ENCODE peak calls at places on chromosomes 3 and 15, in eight cellular contexts. T is right atrium auricular region, R is AG09309, W is choroid plexus epithelial cell, X is dorsolateral prefrontal cortex, I is A549, E is hepatocyte, V is BJ. O is an unnamed sample.

GRCh38 chr3:100590114-100590839 is 19.1 kb upstream of the ADGRG7 start:
- DNase-seq in T (peak; percentile 75), V (peak; percentile 21), X (no peak), I (peak; percentile 49), W (peak; percentile 85), E (peak; percentile 83), R (peak; percentile 47), O (no peak)

GRCh38 chr15:70806992-70807712 is 43.8 kb upstream of the UACA start:
- DNase-seq in X (no peak), E (no peak), T (peak; percentile 69), V (no peak), W (peak; percentile 81), R (no peak), I (no peak), O (peak; percentile 43)

GRCh38 chr15:69931159-69931558 is 166.6 kb downstream of the TLE3 start:
- DNase-seq in R (no peak), E (no peak), W (no peak), V (no peak), X (no peak), I (no peak), T (no peak), O (no peak)

GRCh38 chr3:68996356-68996995 is 17.0 kb downstream of the EOGT start:
- DNase-seq in E (no peak), T (no peak), R (no peak), W (peak; percentile 70), I (no peak), V (no peak), X (no peak), O (no peak)

GRCh38 chr15:53882311-53882710 is 95.9 kb upstream of the UNC13C start:
- DNase-seq in R (no peak), T (no peak), I (no peak), V (no peak), W (no peak), E (no peak), X (no peak), O (no peak)

GRCh38 chr3:184428561-184429175 is 48.8 kb downstream of the CHRD start:
- DNase-seq in W (no peak), I (no peak), T (no peak), R (no peak), V (no peak), X (no peak), E (no peak), O (no peak)

GRCh38 chr3:111568906-111569305 is 26.2 kb downstream of the ZBED2 start:
- DNase-seq in X (no peak), E (no peak), V (no peak), T (no peak), W (no peak), I (no peak), R (no peak), O (no peak)

GRCh38 chr3:116440196-116440595 is 5.1 kb downstream of the LSAMP start:
- DNase-seq in V (no peak), R (no peak), T (no peak), W (peak; percentile 65), E (no peak), I (no peak), X (no peak), O (no peak)

GRCh38 chr3:38637906-38638305 is 11.6 kb downstream of the SCN5A start:
- DNase-seq in I (no peak), E (no peak), V (no peak), T (no peak), X (no peak), W (no peak), R (no peak), O (no peak)

GRCh38 chr3:38636881-38637280 is 12.6 kb downstream of the SCN5A start:
- DNase-seq in R (no peak), T (no peak), E (no peak), I (no peak), V (no peak), W (no peak), X (no peak), O (no peak)

GRCh38 chr3:38638354-38638753 is 11.1 kb downstream of the SCN5A start:
- DNase-seq in I (no peak), V (no peak), E (no peak), W (no peak), X (no peak), T (no peak), R (no peak), O (no peak)

GRCh38 chr3:38634133-38634532 is 15.4 kb downstream of the SCN5A start:
- DNase-seq in I (no peak), R (no peak), T (peak; percentile 71), X (no peak), V (peak; percentile 19), E (no peak), W (peak; percentile 36), O (no peak)

GRCh38 chr3:38636464-38636863 is 13.0 kb downstream of the SCN5A start:
- DNase-seq in I (no peak), V (no peak), X (no peak), T (no peak), W (no peak), R (no peak), E (no peak), O (no peak)
- H3K4me3 ChIP-seq in I (no peak overlapping the region), V (no peak overlapping the region), X (no peak overlapping the region), T (no peak overlapping the region), W (no peak overlapping the region), R (no peak overlapping the region), E (no peak overlapping the region), O (no peak overlapping the region)

DNA sequence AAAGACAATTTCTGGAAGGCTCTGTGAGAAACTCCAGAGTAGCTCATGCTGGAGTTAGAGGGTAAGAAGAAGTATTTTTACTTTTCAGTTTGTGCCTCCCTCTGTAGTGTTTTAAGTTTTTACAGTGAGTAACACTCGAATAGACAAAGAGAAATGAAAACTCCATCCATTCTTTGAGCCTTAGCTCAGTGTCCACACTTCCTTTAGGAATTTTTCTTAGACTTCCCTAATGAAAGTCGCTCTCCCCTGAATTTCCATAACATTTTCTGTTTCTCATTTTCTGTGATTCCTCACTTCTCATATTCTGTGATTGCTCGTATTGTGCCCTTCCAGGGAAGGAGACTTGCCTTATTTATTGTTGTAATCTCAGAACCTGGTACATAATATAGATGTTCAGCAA is 2.1 kb downstream of the BLOC1S6 start:
- DNase-seq in X (no peak), R (no peak), T (no peak), V (no peak), W (no peak), E (no peak), I (no peak), O (no peak)
- H3K4me3 ChIP-seq in X (peak overlapping the region; percentile 5), R (no peak overlapping the region), T (no peak overlapping the region), V (no peak overlapping the region), W (no peak overlapping the region), E (no peak overlapping the region), I (no peak overlapping the region), O (no peak overlapping the region)

GRCh38 chr3:138948371-138949001 is 1.5 kb downstream of the FOXL2NB start:
- DNase-seq in I (no peak), T (no peak), E (no peak), X (no peak), W (no peak), V (no peak), R (no peak), O (no peak)

GRCh38 chr3:138949445-138950005 is 2.5 kb downstream of the FOXL2NB start:
- DNase-seq in T (no peak), R (no peak), X (no peak), V (no peak), I (no peak), E (no peak), W (no peak), O (no peak)

GRCh38 chr3:138949002-138949418 is 2.0 kb downstream of the FOXL2NB start:
- DNase-seq in W (no peak), V (no peak), I (no peak), X (no peak), T (no peak), R (no peak), E (no peak), O (no peak)

GRCh38 chr3:138950701-138951100 is 3.7 kb downstream of the FOXL2NB start:
- DNase-seq in W (no peak), R (no peak), T (no peak), X (no peak), E (no peak), V (no peak), I (no peak), O (no peak)

DNA sequence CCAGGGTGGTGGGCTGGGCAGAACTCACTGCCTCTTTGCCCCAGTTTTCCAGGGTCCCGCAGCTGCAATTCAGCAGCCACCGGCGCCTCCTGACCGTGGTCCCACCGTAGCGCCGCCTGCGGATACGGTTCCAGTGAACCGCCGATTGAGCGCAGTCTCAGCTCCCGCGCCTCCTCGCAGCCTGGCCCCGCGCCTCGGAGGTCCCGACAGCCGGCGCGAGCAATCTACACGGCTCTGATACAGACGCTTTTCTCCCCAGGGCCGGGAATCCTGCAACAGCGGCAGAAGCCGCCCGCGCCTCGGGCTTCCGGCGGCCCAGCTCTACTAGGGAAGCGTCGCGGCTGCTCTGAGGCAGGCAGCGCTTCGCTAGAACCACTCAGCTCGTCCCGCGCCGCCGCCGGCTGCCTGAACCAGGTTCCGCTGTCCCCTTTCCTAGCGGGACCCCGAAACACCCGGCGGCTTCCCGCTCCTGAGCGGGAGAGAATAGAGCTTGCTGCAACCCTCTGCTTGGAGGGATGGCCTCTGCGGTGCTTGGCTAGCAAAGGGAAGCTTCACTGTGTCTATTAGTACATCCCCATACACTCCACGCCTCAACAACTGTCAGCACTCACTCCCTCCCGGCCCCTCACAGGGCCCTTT is 3.1 kb downstream of the FOXL2NB start:
- DNase-seq in E (peak; percentile 54), R (no peak), T (no peak), X (no peak), V (no peak), W (peak; percentile 44), I (no peak), O (no peak)
- H3K4me3 ChIP-seq in E (peak overlapping the region; percentile 29), R (peak overlapping the region; percentile 32), T (peak overlapping the region; percentile 42), X (peak overlapping the region; percentile 14), V (peak overlapping the region; percentile 22), W (peak overlapping the region; percentile 39), I (no peak overlapping the region), O (no peak overlapping the region)

GRCh38 chr3:98897701-98898100 is 3.8 kb downstream of the DCBLD2 start:
- DNase-seq in I (no peak), E (no peak), R (no peak), W (no peak), X (no peak), V (no peak), T (no peak), O (no peak)
- H3K4me3 ChIP-seq in I (peak overlapping the region; percentile 93), E (no peak overlapping the region), R (peak overlapping the region; percentile 4), W (peak overlapping the region; percentile 94), X (no peak overlapping the region), V (no peak overlapping the region), T (no peak overlapping the region), O (no peak overlapping the region)

GRCh38 chr15:26772588-26773484 is at the start of gene GABRB3:
- DNase-seq in R (no peak), T (no peak), X (peak; percentile 51), E (peak; percentile 59), V (no peak), W (peak; percentile 1), I (peak; percentile 47), O (no peak)
- H3K4me3 ChIP-seq in R (no peak within 1 kb of the TSS), T (peak within 1 kb of the TSS; percentile 62), X (peak within 1 kb of the TSS; percentile 69), E (peak within 1 kb of the TSS; percentile 49), V (no peak within 1 kb of the TSS), W (no peak within 1 kb of the TSS), I (peak within 1 kb of the TSS; percentile 84), O (no peak within 1 kb of the TSS)